ENCODE peak calls at places on chromosomes 13 and 19, in nine cellular contexts. V is lower lobe of right lung; S is tibial artery; Q is CD8-positive, alpha-beta memory T cell; G is GM23248; X is heart right ventricle; C is psoas muscle; A is SJSA1; R is right cardiac atrium. Y is an unnamed sample.

GRCh38 chr19:12113121-12113520 is 27.0 kb downstream of the ZNF20 start:
- DNase-seq in V (no peak), S (no peak), Q (no peak), G (no peak), X (no peak), C (no peak), A (no peak), R (no peak), Y (no peak)

GRCh38 chr19:1123885-1124677 is 20.3 kb downstream of the GPX4 start:
- DNase-seq in V (no peak), S (no peak), Q (no peak), G (no peak), X (no peak), C (no peak), A (no peak), R (no peak), Y (no peak)

GRCh38 chr13:77429320-77430142 is 102.6 kb upstream of the MYCBP2 start:
- DNase-seq in V (no peak), S (no peak), Q (no peak), G (peak; percentile 25), X (no peak), C (no peak), A (peak; percentile 1), R (no peak), Y (no peak)

GRCh38 chr13:23868521-23868920 is 20.7 kb downstream of the MIPEP start:
- DNase-seq in V (no peak), S (no peak), Q (no peak), G (peak; percentile 85), X (no peak), C (no peak), A (no peak), R (no peak), Y (no peak)

GRCh38 chr19:2113436-2114211 is 16.9 kb downstream of the IZUMO4 start:
- DNase-seq in V (no peak), S (no peak), Q (no peak), G (peak; percentile 73), X (no peak), C (no peak), A (no peak), R (no peak), Y (no peak)

GRCh38 chr19:38285567-38285966 is 18.5 kb upstream of the C19orf33 start:
- DNase-seq in V (no peak), S (no peak), Q (no peak), G (peak; percentile 87), X (no peak), C (no peak), A (peak; percentile 57), R (no peak), Y (no peak)

GRCh38 chr19:29259153-29259552 is 46.2 kb upstream of the UQCRFS1 start:
- DNase-seq in V (no peak), S (no peak), Q (no peak), G (no peak), X (no peak), C (no peak), A (no peak), R (no peak), Y (no peak)

GRCh38 chr19:47013041-47013517 is 6.6 kb upstream of the NPAS1 start:
- DNase-seq in V (peak; percentile 86), S (peak; percentile 71), Q (peak; percentile 55), G (peak; percentile 86), X (peak; percentile 81), C (peak; percentile 90), A (peak; percentile 83), R (peak; percentile 80), Y (peak; percentile 86)

DNA sequence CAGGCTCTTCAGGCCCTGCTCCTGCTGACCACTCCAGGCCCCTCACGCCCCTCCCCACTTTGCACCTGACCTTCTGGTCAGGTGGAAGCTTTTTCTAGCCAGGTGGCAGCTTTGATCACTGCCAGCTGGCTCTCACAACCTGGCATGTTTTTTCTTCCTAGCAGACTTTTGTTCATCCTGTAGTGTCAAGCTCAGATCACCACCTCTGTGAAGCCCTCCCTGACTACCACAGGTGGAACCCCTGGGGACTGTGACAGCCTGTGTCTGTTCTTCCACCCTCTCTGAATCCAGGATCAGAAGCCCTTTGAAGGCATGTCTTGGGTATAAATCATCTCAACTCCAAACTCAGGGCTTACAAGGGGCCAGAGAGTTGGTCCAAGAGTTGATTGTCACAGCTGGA is 10.3 kb upstream of the CNFN start:
- DNase-seq in V (no peak), S (no peak), Q (no peak), G (no peak), X (no peak), C (no peak), A (no peak), R (no peak), Y (no peak)
- H3K4me3 ChIP-seq in V (no peak overlapping the region), S (no peak overlapping the region), Q (no peak overlapping the region), G (no peak overlapping the region), X (no peak overlapping the region), C (no peak overlapping the region), A (no peak overlapping the region), R (no peak overlapping the region), Y (no peak overlapping the region)

GRCh38 chr19:6509118-6509971 is 7.2 kb upstream of the TUBB4A start:
- DNase-seq in V (peak; percentile 60), S (no peak), Q (no peak), G (peak; percentile 40), X (no peak), C (peak; percentile 67), A (no peak), R (no peak), Y (no peak)
- H3K4me1 ChIP-seq in V (peaks cover 8% of the 10 kb centered on the region), S (no peaks in the 10 kb centered on the region), Q (peaks cover 4% of the 10 kb centered on the region), G (no peaks in the 10 kb centered on the region), X (no peaks in the 10 kb centered on the region), C (no peaks in the 10 kb centered on the region), A (no peaks in the 10 kb centered on the region), R (no peaks in the 10 kb centered on the region), Y (no peaks in the 10 kb centered on the region)

GRCh38 chr19:24140591-24140990 is 53.6 kb downstream of the ZNF254 start:
- DNase-seq in V (no peak), S (no peak), Q (no peak), G (no peak), X (no peak), C (no peak), A (no peak), R (no peak), Y (no peak)
- H3K9me3 ChIP-seq in V (peaks cover 96% of the 10 kb centered on the region), S (peaks cover 95% of the 10 kb centered on the region), Q (peaks cover 36% of the 10 kb centered on the region), G (no peaks in the 10 kb centered on the region), X (peaks cover 95% of the 10 kb centered on the region), C (peaks cover 36% of the 10 kb centered on the region), A (peaks cover 15% of the 10 kb centered on the region), R (no peaks in the 10 kb centered on the region), Y (peaks cover 93% of the 10 kb centered on the region)

GRCh38 chr19:39335168-39335567 is 675 bp downstream of the GMFG start:
- DNase-seq in V (no peak), S (no peak), Q (no peak), G (no peak), X (no peak), C (no peak), A (no peak), R (no peak), Y (no peak)

GRCh38 chr19:39332293-39332692 is 3.5 kb downstream of the GMFG start:
- DNase-seq in V (no peak), S (no peak), Q (no peak), G (no peak), X (no peak), C (no peak), A (no peak), R (no peak), Y (no peak)

GRCh38 chr19:39333507-39333906 is 2.3 kb downstream of the GMFG start:
- DNase-seq in V (no peak), S (no peak), Q (no peak), G (no peak), X (no peak), C (no peak), A (no peak), R (no peak), Y (no peak)

GRCh38 chr19:39336483-39336882 is 640 bp upstream of the GMFG start:
- DNase-seq in V (no peak), S (no peak), Q (no peak), G (no peak), X (no peak), C (no peak), A (no peak), R (no peak), Y (no peak)

DNA sequence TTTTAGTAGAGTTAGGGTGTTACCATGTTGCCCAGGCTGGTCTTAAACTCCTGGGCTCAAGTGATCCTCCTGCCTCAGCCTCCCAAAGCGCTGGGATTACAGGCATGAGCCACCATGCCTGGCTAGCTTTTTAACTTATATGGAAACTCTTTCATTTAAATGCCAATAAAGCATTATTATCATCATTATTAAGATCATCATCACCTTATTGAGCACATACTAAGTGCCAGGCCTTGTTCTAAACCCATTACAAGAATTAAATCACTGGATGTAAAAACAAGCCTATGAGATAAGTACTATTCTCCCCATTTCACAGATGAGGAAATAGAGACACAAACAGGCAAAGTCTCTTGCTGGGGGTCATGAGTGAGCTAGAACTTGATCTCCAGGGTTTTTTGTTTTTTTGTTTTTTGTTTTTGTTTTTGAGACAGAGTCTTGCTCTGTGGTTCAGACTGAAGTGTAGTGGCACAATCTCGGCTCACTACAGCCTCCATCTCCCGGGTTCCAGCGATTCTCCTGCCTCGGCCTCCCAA is 1.3 kb downstream of the GMFG start:
- DNase-seq in V (no peak), S (no peak), Q (no peak), G (no peak), X (no peak), C (no peak), A (no peak), R (no peak), Y (no peak)
- H3K4me3 ChIP-seq in V (peak overlapping the region; percentile 66), S (no peak overlapping the region), Q (peak overlapping the region; percentile 99), G (no peak overlapping the region), X (no peak overlapping the region), C (peak overlapping the region; percentile 52), A (no peak overlapping the region), R (no peak overlapping the region), Y (no peak overlapping the region)

GRCh38 chr19:7010722-7011593 is 10.3 kb downstream of the MBD3L2B start:
- DNase-seq in V (no peak), S (no peak), Q (no peak), G (no peak), X (no peak), C (no peak), A (no peak), R (no peak), Y (no peak)

GRCh38 chr19:7007859-7008258 is 13.4 kb downstream of the MBD3L2B start:
- DNase-seq in V (no peak), S (no peak), Q (no peak), G (no peak), X (no peak), C (no peak), A (no peak), R (no peak), Y (no peak)

GRCh38 chr19:7004313-7004931 is 16.8 kb downstream of the MBD3L2B start:
- DNase-seq in V (no peak), S (no peak), Q (no peak), G (peak; percentile 69), X (no peak), C (no peak), A (peak; percentile 5), R (no peak), Y (no peak)

GRCh38 chr19:7000816-7001215 is 20.4 kb downstream of the MBD3L2B start:
- DNase-seq in V (no peak), S (no peak), Q (no peak), G (no peak), X (no peak), C (no peak), A (no peak), R (no peak), Y (no peak)

GRCh38 chr19:7006305-7006704 is 14.9 kb downstream of the MBD3L2B start:
- DNase-seq in V (no peak), S (no peak), Q (no peak), G (peak; percentile 3), X (no peak), C (no peak), A (no peak), R (no peak), Y (no peak)
- H3K4me1 ChIP-seq in V (no peaks in the 10 kb centered on the region), S (no peaks in the 10 kb centered on the region), Q (peaks cover 22% of the 10 kb centered on the region), G (no peaks in the 10 kb centered on the region), X (no peaks in the 10 kb centered on the region), C (no peaks in the 10 kb centered on the region), A (no peaks in the 10 kb centered on the region), R (no peaks in the 10 kb centered on the region), Y (no peaks in the 10 kb centered on the region)